ENCODE peak calls at places on chromosome 19, in five cellular contexts. I is testis, A is AG09309, M is foreskin fibroblast, Q is progenitor cell of endocrine pancreas. W is an unnamed sample.

GRCh38 chr19:35509861-35510625 is 3.4 kb downstream of the DMKN start:
- DNase-seq in I (peak), A (no peak), M (no peak), Q (peak), W (peak)

GRCh38 chr19:2854849-2855248 is 12.3 kb upstream of the ZNF556 start:
- DNase-seq in I (no peak), A (no peak), M (no peak), Q (no peak), W (no peak)

GRCh38 chr19:39890755-39891551 is 43.5 kb downstream of the FCGBP start:
- DNase-seq in I (no peak), A (no peak), M (no peak), Q (no peak), W (no peak)

GRCh38 chr19:29967623-29968022 is 25.6 kb downstream of the URI1 start:
- DNase-seq in I (peak), A (no peak), M (no peak), Q (no peak), W (no peak)

GRCh38 chr19:48877900-48878218 is 5.6 kb downstream of the PPP1R15A start:
- DNase-seq in I (no peak), A (no peak), M (no peak), Q (no peak), W (no peak)

GRCh38 chr19:4064551-4065260 is 2.0 kb downstream of the ZBTB7A start:
- DNase-seq in I (peak), A (no peak), M (no peak), Q (no peak), W (no peak)

GRCh38 chr19:33998302-33998701 is 174.0 kb upstream of the LSM14A start:
- DNase-seq in I (no peak), A (no peak), M (no peak), Q (no peak), W (no peak)

GRCh38 chr19:56566904-56567273 is 379 bp upstream of the ZNF470 start:
- DNase-seq in I (peak), A (no peak), M (peak), Q (peak), W (peak)

GRCh38 chr19:35327642-35328041 is 1.3 kb upstream of the CD22 start:
- DNase-seq in I (no peak), A (no peak), M (no peak), Q (no peak), W (no peak)

GRCh38 chr19:2422951-2423880 is 4.2 kb downstream of the TIMM13 start:
- DNase-seq in I (peak), A (no peak), M (no peak), Q (no peak), W (no peak)

GRCh38 chr19:39038098-39038497 is 5.7 kb upstream of the FBXO27 start:
- DNase-seq in I (peak), A (no peak), M (peak), Q (no peak), W (peak)

DNA sequence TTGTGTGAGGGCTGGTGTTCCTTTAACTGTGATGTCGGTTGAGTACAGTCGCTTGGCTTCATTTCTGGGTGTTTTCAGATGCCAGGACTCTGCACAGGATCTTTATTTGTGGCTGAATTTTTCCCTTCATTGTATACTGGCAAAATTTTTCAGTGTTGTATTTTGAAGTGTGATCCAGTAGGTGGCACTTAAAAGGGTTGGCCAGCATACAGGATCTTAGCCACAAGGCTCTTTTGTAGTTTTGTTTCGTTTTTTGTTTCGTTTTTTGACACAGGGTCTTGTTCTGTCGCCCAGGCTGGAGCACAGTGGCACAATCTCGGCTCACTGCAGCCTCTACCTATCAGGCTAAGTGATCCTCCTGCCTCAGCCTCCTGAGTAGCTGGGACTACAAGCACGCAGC is 8.7 kb downstream of the FCAR start:
- DNase-seq in I (no peak), A (no peak), M (no peak), Q (no peak), W (no peak)
- TF ChIP-seq CTCF in I (no peak), A (no peak), M (no peak), Q (no peak), W (no peak)

GRCh38 chr19:45716314-45717130 is 14.2 kb downstream of the FBXO46 start:
- DNase-seq in I (peak), A (no peak), M (no peak), Q (no peak), W (no peak)

GRCh38 chr19:45717983-45718650 is 12.6 kb downstream of the FBXO46 start:
- DNase-seq in I (peak), A (no peak), M (no peak), Q (no peak), W (no peak)

GRCh38 chr19:45715139-45715538 is 15.6 kb downstream of the FBXO46 start:
- DNase-seq in I (no peak), A (no peak), M (no peak), Q (no peak), W (no peak)

GRCh38 chr19:45713141-45713540 is 17.6 kb downstream of the FBXO46 start:
- DNase-seq in I (no peak), A (no peak), M (no peak), Q (no peak), W (no peak)

DNA sequence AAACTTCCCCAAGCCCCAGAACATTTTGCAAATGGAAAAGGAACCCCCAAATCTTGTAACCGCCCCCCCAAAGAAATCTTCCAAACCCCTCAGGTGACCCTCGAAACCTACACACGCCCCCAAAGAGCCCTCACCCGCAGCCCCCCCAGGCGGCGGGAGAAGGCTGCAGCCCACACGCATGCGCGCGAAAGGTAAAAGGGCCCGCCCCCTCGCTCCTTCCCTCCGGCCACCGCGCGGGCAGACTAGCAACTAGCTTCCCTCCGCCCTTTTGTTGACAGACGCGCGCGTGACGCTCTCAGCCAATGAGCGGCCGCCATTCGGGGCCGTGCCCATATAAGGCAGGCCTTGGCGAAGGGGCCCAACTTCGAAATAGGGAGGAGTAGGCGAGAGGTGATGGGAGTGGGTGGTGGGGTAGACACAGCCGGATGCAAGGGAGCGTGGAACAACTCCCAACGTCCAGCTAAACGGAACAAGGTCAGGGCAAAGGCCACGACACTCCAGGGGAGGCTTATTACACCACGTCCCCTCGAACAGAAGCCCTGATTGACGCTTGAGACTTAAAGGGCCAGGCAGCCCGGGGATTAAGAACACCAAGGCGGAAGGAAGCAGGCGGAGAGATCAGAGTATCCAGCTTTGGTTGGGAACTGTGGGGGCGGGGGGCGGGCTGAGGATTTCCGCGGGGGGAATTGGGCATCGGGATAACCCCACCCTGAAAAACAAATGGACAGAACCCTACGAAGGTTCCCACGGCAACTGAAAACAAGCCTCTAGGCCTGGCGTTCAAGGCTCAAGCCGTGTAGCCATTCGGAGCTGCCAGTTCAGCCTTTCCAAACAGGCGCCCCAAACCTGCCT is 13.3 kb downstream of the FBXO46 start:
- DNase-seq in I (peak), A (peak), M (peak), Q (peak), W (peak)
- TF ChIP-seq CTCF in I (no peak), A (peak), M (peak), Q (no peak), W (no peak)

DNA sequence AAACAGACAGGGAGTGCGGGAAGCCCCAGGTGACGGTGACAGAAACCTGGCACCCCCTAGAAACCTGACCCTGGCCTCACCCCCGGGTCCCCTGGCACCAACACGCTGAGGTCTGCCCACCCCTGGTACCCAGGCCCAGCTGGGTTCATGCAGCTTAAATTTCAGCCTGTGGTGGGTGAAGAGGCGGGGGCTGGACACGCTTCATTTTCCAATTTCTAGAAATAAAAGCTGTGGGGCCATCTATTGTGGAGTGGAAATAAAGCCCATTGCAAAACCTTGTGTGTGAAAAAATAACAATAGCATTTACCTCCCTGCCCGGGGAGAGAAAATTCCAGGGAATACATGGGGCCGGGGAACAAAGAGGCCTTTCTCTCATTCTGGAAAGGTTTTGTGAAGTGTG is 7.5 kb upstream of the FUT5 start:
- DNase-seq in I (no peak), A (no peak), M (no peak), Q (no peak), W (no peak)
- TF ChIP-seq CTCF in I (no peak), A (no peak), M (no peak), Q (no peak), W (no peak)

DNA sequence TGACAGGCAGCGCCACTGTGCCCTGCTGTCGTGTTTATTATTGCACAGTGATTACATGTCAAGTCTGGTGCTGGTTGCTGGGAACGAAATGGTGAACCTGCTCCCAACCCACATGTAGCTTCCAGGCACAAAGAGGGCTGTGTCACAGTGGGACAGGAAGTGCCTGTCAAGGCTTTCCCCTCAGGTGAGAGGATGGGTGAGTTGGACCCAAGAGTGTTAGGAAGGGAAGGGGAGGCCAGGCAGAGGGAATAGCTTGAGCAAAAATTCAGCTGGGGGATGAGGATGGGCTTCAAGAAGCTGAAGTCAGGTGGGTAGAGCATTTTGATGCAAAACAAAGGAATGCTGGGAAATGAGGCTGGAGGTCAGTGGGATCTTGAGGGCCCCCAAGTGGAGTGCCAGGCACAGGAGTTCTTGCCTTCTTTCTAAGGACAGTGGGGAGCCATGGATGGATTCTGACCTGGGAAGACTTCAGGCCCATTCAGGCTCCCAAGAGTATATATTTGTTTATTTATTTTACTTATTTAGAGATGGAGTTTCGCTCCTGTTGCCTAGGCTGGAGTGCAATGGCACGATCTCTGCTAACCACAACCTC is 8.5 kb upstream of the QTRT1 start:
- DNase-seq in I (no peak), A (no peak), M (no peak), Q (no peak), W (no peak)
- TF ChIP-seq CTCF in I (no peak), A (no peak), M (no peak), Q (no peak), W (no peak)

GRCh38 chr19:1130801-1131717 is 27.3 kb downstream of the GPX4 start:
- DNase-seq in I (no peak), A (no peak), M (no peak), Q (no peak), W (no peak)

GRCh38 chr19:1133471-1133929 is 29.7 kb downstream of the GPX4 start:
- DNase-seq in I (peak), A (no peak), M (no peak), Q (no peak), W (no peak)

GRCh38 chr19:1132625-1133383 is 29.0 kb downstream of the GPX4 start:
- DNase-seq in I (no peak), A (no peak), M (no peak), Q (no peak), W (no peak)

GRCh38 chr19:1129535-1129934 is 25.7 kb downstream of the GPX4 start:
- DNase-seq in I (no peak), A (no peak), M (no peak), Q (no peak), W (no peak)

DNA sequence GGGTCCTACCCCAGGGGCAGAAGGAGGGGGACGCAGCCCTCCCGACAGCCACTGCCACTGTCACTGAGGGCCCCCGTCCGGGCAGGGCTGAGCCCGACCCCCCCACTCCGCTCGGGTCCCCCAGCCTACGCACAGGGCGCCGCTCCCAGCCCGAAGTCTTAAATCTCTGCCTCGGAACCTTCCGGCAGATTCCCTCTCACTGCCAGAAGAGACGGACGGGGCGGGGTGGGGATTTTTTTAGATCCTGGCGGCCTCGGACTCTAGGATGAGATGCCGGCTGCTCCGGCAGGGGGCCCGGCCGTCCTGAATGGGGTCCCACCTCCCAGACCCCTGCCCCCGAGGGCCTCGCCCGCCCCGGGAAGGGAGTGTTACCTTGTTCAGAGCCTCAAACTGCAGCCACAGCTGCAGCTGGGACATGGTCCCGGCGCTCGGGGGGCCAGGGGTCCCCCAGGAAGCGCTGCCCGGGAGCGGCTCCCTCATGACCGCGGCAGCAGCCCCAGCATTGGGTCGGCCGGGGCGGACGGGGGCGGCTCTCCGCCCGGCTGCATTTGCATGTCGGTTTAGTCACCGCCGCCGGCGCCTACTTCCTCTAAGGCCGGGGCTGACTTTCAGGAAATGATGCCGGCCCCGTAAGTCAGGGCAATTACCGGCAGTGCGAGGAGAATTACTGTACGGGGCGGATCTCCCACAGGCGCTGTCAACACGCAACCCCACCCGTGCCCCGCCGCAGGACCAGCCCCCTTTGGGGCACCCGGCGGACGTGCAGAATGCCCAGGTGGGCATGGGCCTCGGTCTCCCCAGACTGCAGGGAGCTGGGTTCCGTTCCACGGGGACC is 28.1 kb downstream of the GPX4 start:
- DNase-seq in I (peak), A (peak), M (peak), Q (no peak), W (no peak)
- TF ChIP-seq CTCF in I (no peak), A (peak), M (peak), Q (no peak), W (no peak)

DNA sequence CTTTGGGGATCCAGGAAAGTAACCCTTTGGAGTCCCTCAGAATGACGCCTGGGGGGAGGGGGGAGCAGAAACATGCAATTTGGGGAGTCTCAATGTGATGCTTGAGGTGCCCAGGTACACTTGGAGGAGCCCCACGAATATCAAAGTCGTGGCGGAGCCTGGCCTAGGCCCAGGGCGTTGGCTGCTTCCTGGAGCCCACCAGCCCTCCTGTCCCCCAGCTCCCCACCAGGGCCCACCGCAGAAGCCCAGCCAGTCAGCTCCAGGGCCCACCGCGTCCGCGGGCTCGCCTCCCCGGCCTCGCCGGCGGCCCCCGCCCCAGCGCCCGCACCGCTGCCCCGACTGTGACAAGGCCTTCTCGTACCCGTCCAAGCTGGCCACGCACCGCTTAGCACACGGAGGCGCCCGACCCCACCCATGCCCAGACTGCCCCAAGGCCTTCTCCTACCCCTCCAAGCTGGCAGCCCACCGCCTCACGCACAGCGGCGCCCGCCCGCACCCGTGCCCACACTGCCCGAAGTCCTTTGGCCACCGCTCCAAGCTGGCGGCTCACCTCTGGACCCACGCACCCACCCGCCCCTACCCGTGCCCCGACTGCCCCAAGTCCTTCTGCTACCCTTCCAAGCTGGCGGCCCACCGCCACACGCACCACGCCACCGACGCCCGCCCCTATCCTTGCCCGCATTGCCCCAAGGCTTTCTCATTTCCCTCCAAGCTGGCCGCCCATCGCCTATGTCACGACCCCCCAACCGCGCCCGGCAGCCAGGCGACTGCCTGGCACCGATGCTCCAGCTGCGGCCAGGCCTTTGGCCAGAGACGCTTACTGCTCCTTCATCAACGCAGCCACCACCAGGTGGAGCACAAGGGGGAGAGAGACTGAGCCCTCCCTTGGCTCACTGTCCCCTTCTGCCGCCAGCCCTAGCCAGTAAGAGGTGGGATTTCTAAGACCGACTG is 2.1 kb downstream of the ZNF575 start:
- DNase-seq in I (peak), A (no peak), M (no peak), Q (peak), W (no peak)
- TF ChIP-seq CTCF in I (peak), A (peak), M (peak), Q (peak), W (peak)

GRCh38 chr19:9323919-9324583 is at the start of gene ZNF559:
- DNase-seq in I (peak), A (peak), M (peak), Q (peak), W (peak)
- TF ChIP-seq CTCF in I (no peak), A (peak), M (peak), Q (peak), W (peak)

DNA sequence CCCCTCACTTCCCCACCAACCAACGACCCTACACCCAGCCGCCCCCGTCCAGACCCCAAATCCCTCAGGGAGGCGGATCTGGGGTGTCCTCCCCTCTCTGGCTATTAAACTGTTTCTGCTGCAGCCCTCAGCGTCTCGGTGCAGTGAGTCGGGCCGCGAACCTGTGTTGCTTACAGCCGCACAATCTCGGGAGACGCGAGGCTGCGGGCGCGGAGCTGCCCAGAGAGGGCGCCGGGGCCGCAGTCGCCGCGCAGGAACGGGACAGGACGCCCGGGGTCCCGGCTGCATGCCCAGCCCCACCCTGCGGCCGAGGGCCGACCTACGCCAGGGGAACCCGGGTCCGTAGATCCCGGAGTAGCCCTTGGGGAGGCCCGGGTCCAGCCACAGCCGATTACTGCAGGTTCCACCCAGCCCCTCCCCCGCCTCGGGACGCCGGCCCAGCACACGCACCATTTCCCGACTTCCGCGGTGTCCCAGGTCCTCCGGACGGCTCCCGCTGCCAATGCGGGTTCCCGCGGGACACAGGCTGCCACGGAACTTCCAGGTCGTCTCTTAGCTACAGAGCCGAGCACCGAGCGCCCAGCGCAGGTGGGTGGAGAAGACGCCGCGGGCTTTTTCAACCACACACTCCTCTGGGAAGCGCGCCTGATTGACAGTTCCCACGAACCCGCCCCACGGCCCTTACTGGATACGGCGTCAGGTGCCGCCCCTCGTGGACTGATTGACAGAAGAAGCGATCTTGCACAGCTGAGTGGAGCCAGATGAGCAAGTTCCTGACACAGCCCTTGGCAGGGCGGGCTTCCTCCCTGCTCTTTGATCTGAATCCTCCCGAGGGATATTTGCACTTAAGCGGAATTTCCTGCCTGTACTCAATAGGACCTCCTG is at the start of gene ZNF799:
- DNase-seq in I (peak), A (peak), M (peak), Q (peak), W (peak)
- TF ChIP-seq CTCF in I (no peak), A (no peak), M (no peak), Q (peak), W (no peak)

GRCh38 chr19:11254662-11255061 is 7.7 kb downstream of the DOCK6 start:
- DNase-seq in I (no peak), A (no peak), M (no peak), Q (no peak), W (no peak)
- TF ChIP-seq CTCF in I (no peak), A (peak), M (no peak), Q (peak), W (no peak)

GRCh38 chr19:41359741-41360140 is 4.2 kb downstream of the B9D2 start:
- DNase-seq in I (no peak), A (no peak), M (no peak), Q (no peak), W (no peak)
- TF ChIP-seq CTCF in I (no peak), A (no peak), M (no peak), Q (no peak), W (no peak)